ENCODE peak calls at places on chromosomes 12 and 14, in six cellular contexts. I, Y, V, W, J and S are unnamed samples.
A peak's percentile ranks its signal among the peaks of the same experiment; 100 is the strongest.

GRCh38 chr12:101931498-101932326 is 54.3 kb downstream of the DRAM1 start:
- DNase-seq in I (no peak), Y (no peak), V (no peak), W (no peak), J (no peak), S (no peak)

GRCh38 chr12:111396726-111397445 is 8.8 kb upstream of the SH2B3 start:
- DNase-seq in I (peak; percentile 62), Y (peak; percentile 90), V (peak; percentile 89), W (peak; percentile 96), J (peak; percentile 89), S (peak; percentile 88)

GRCh38 chr14:56782701-56783100 is 27.6 kb downstream of the OTX2 start:
- DNase-seq in I (no peak), Y (no peak), V (no peak), W (no peak), J (no peak), S (no peak)

GRCh38 chr14:34212574-34212973 is 249.5 kb downstream of the SPTSSA start:
- DNase-seq in I (no peak), Y (no peak), V (no peak), W (no peak), J (no peak), S (no peak)

GRCh38 chr14:32939254-32940065 is 781 bp downstream of the NPAS3 start:
- DNase-seq in I (peak; percentile 40), Y (peak; percentile 55), V (peak; percentile 68), W (peak; percentile 91), J (peak; percentile 77), S (no peak)

GRCh38 chr12:132711169-132711843 is 664 bp downstream of the PGAM5 start:
- DNase-seq in I (no peak), Y (peak; percentile 48), V (peak; percentile 34), W (peak; percentile 78), J (peak; percentile 42), S (no peak)

GRCh38 chr12:1848741-1849140 is 28.4 kb downstream of the LRTM2 start:
- DNase-seq in I (no peak), Y (no peak), V (no peak), W (no peak), J (no peak), S (no peak)

GRCh38 chr12:11651377-11651776 is 1.9 kb downstream of the ETV6 start:
- DNase-seq in I (no peak), Y (no peak), V (no peak), W (no peak), J (no peak), S (no peak)

GRCh38 chr14:64038857-64039542 is 186.2 kb downstream of the SYNE2 start:
- DNase-seq in I (no peak), Y (no peak), V (no peak), W (no peak), J (no peak), S (no peak)

GRCh38 chr14:61511558-61511924 is 183.8 kb upstream of the HIF1A start:
- DNase-seq in I (no peak), Y (no peak), V (no peak), W (no peak), J (no peak), S (no peak)

GRCh38 chr12:93621986-93622385 is 49.5 kb downstream of the SOCS2 start:
- DNase-seq in I (no peak), Y (no peak), V (no peak), W (no peak), J (no peak), S (no peak)

GRCh38 chr12:16854465-16854864 is 248.5 kb upstream of the LMO3 start:
- DNase-seq in I (no peak), Y (no peak), V (no peak), W (no peak), J (no peak), S (no peak)

GRCh38 chr12:124565071-124565491 is 2.3 kb downstream of the NCOR2 start:
- DNase-seq in I (no peak), Y (no peak), V (no peak), W (peak; percentile 94), J (no peak), S (peak; percentile 50)

GRCh38 chr14:21268612-21269251 is 510 bp downstream of the HNRNPC start:
- DNase-seq in I (no peak), Y (peak; percentile 66), V (peak; percentile 30), W (no peak), J (no peak), S (peak; percentile 31)

GRCh38 chr14:95829321-95829720 is 47.3 kb upstream of the TUNAR start:
- DNase-seq in I (no peak), Y (no peak), V (no peak), W (no peak), J (no peak), S (no peak)

GRCh38 chr12:93530358-93530757 is 42.1 kb upstream of the SOCS2 start:
- DNase-seq in I (no peak), Y (no peak), V (peak; percentile 36), W (no peak), J (no peak), S (no peak)

GRCh38 chr12:3594966-3595365 is 104.0 kb downstream of the PRMT8 start:
- DNase-seq in I (no peak), Y (no peak), V (no peak), W (no peak), J (no peak), S (no peak)

GRCh38 chr12:4119157-4119761 is 154.3 kb upstream of the CCND2 start:
- DNase-seq in I (no peak), Y (no peak), V (no peak), W (no peak), J (no peak), S (no peak)